ENCODE peak calls at places on chromosomes 13 and 19, in seven cellular contexts. L, S, F, E, V, M and D are unnamed samples.

GRCh38 chr19:18730885-18731513 is 47.5 kb downstream of the CRTC1 start:
- DNase-seq in E (no peak), S (no peak), L (no peak), M (no peak), V (no peak), F (no peak), D (no peak)

GRCh38 chr13:110397445-110397844 is 90.4 kb downstream of the COL4A2 start:
- DNase-seq in M (no peak), L (no peak), V (no peak), E (peak), F (peak), S (no peak), D (no peak)

GRCh38 chr13:60111726-60112125 is 52.0 kb downstream of the DIAPH3 start:
- DNase-seq in M (no peak), L (no peak), F (no peak), V (no peak), S (no peak), E (no peak), D (no peak)

GRCh38 chr19:14369399-14370168 is 11.7 kb upstream of the ADGRE5 start:
- DNase-seq in S (peak), E (no peak), F (peak), M (no peak), L (peak), V (peak), D (peak)

GRCh38 chr13:68261105-68261504 is 1031.0 kb upstream of the PCDH9 start:
- DNase-seq in L (no peak), F (no peak), S (no peak), M (no peak), E (no peak), V (no peak), D (no peak)

GRCh38 chr19:51724543-51724942 is 752 bp upstream of the HAS1 start:
- DNase-seq in S (no peak), M (no peak), F (no peak), L (no peak), E (no peak), V (no peak), D (no peak)

GRCh38 chr13:98792321-98792720 is 39.8 kb upstream of the SLC15A1 start:
- DNase-seq in M (no peak), V (no peak), E (no peak), L (no peak), S (no peak), F (no peak), D (no peak)

GRCh38 chr19:49497047-49497789 is 984 bp downstream of the RPS11 start:
- DNase-seq in F (no peak), L (peak), S (peak), V (peak), M (peak), E (peak), D (peak)

GRCh38 chr19:32691952-32692726 is 518 bp downstream of the NUDT19 start:
- DNase-seq in F (no peak), V (peak), L (peak), S (peak), M (peak), E (peak), D (no peak)

GRCh38 chr19:30163663-30164062 is 208.5 kb upstream of the ZNF536 start:
- DNase-seq in S (no peak), E (no peak), V (no peak), L (no peak), F (no peak), M (no peak), D (no peak)

GRCh38 chr19:58007285-58007684 is 4.7 kb upstream of the ZNF606 start:
- DNase-seq in L (no peak), S (no peak), M (no peak), V (no peak), E (no peak), F (no peak), D (no peak)

GRCh38 chr19:43711751-43712355 is 4.0 kb upstream of the IRGC start:
- DNase-seq in L (no peak), M (no peak), V (no peak), E (peak), F (no peak), S (no peak), D (no peak)

GRCh38 chr19:46624958-46625661 is at the start of gene PTGIR:
- DNase-seq in V (peak), E (no peak), S (no peak), F (peak), L (peak), M (no peak), D (no peak)

GRCh38 chr19:45800009-45800553 is 7.4 kb upstream of the DMWD start:
- DNase-seq in E (peak), S (no peak), L (no peak), M (no peak), V (no peak), F (no peak), D (no peak)

GRCh38 chr19:56403261-56403660 is 871 bp upstream of the ZNF583 start:
- DNase-seq in F (no peak), L (no peak), E (no peak), M (no peak), S (no peak), V (no peak), D (peak)

GRCh38 chr13:61095885-61096284 is 319.8 kb downstream of the PCDH20 start:
- DNase-seq in M (no peak), S (no peak), V (no peak), L (no peak), F (no peak), E (no peak), D (no peak)

GRCh38 chr13:78102121-78102677 is 183.6 kb upstream of the EDNRB start:
- DNase-seq in L (peak), S (no peak), V (no peak), M (no peak), F (peak), E (peak), D (no peak)

GRCh38 chr13:77306458-77306857 is 20.4 kb downstream of the MYCBP2 start:
- DNase-seq in E (no peak), M (no peak), F (no peak), V (no peak), L (no peak), S (no peak), D (no peak)

GRCh38 chr13:42525035-42525504 is 48.9 kb upstream of the TNFSF11 start:
- DNase-seq in M (no peak), F (no peak), E (peak), L (no peak), S (no peak), V (no peak), D (no peak)

GRCh38 chr13:111597041-111598017 is 276.9 kb downstream of the TEX29 start:
- DNase-seq in V (no peak), S (no peak), E (no peak), M (no peak), L (no peak), F (no peak), D (no peak)

GRCh38 chr19:14440049-14440448 is 6.9 kb downstream of the PKN1 start:
- DNase-seq in S (peak), M (no peak), E (no peak), F (peak), V (peak), L (peak), D (peak)

GRCh38 chr13:31067416-31068118 is 94.1 kb downstream of the HSPH1 start:
- DNase-seq in S (no peak), V (no peak), F (peak), M (no peak), E (peak), L (no peak), D (no peak)

GRCh38 chr13:105207586-105208293 is 1327.7 kb downstream of the EFNB2 start:
- DNase-seq in F (no peak), M (no peak), L (no peak), E (no peak), S (no peak), V (no peak), D (no peak)

GRCh38 chr19:57465680-57466381 is 8.9 kb upstream of the VN1R1 start:
- DNase-seq in S (no peak), F (no peak), L (no peak), M (peak), E (peak), V (no peak), D (no peak)

GRCh38 chr13:40302351-40302750 is 364.1 kb downstream of the FOXO1 start:
- DNase-seq in S (no peak), M (no peak), F (no peak), V (no peak), E (no peak), L (no peak), D (no peak)

GRCh38 chr13:67136157-67136556 is 94.0 kb downstream of the PCDH9 start:
- DNase-seq in M (no peak), L (no peak), V (no peak), S (no peak), E (no peak), F (no peak), D (no peak)

GRCh38 chr13:99471231-99472202 is 29.8 kb upstream of the TM9SF2 start:
- DNase-seq in E (peak), L (no peak), M (no peak), S (no peak), F (no peak), V (no peak), D (no peak)

GRCh38 chr19:30148803-30149202 is 206.8 kb downstream of the URI1 start:
- DNase-seq in S (no peak), E (no peak), L (no peak), M (no peak), F (no peak), V (no peak), D (no peak)

GRCh38 chr19:32324631-32325215 is 20.7 kb upstream of the ZNF507 start:
- DNase-seq in M (peak), L (no peak), S (no peak), F (no peak), V (no peak), E (no peak), D (no peak)

GRCh38 chr13:114070098-114070799 is 62.2 kb downstream of the RASA3 start:
- DNase-seq in M (no peak), S (no peak), F (peak), V (no peak), L (peak), E (no peak), D (no peak)

GRCh38 chr19:18881491-18881890 is 14.5 kb downstream of the CERS1 start:
- DNase-seq in E (no peak), F (no peak), V (no peak), M (no peak), L (no peak), S (no peak), D (no peak)

GRCh38 chr19:50798116-50798942 is 8.1 kb downstream of the ACP4 start:
- DNase-seq in L (no peak), E (no peak), F (no peak), S (no peak), V (no peak), M (no peak), D (no peak)

GRCh38 chr19:37932985-37933953 is 26.3 kb downstream of the SIPA1L3 start:
- DNase-seq in M (no peak), F (no peak), L (no peak), E (peak), S (no peak), V (no peak), D (no peak)

GRCh38 chr19:56504581-56504980 is 3.1 kb upstream of the ZNF471 start:
- DNase-seq in E (no peak), M (no peak), L (no peak), V (no peak), S (no peak), F (no peak), D (no peak)